ENCODE peak calls at places on chromosomes 1 and 21, in ten cellular contexts. F is AG10803; J is HFF-Myc; P is fibroblast of the aortic adventitia; X is fibroblast of mammary gland; R is adrenal gland; D is CD8-positive, alpha-beta T cell; V is mucosa of descending colon; W is brain microvascular endothelial cell; L is cardiac fibroblast. C is an unnamed sample.

GRCh38 chr1:52590275-52590674 is 11.9 kb upstream of the GPX7 start:
- DNase-seq in F (no peak), J (no peak), P (no peak), X (no peak), R (no peak), D (no peak), V (no peak), W (no peak), L (no peak), C (no peak)

GRCh38 chr1:229030642-229031390 is 240.1 kb upstream of the RAB4A start:
- DNase-seq in F (no peak), J (no peak), P (no peak), X (no peak), R (no peak), D (no peak), V (no peak), W (no peak), L (no peak), C (no peak)

GRCh38 chr1:41790351-41790750 is 128.4 kb downstream of the HIVEP3 start:
- DNase-seq in F (no peak), J (no peak), P (no peak), X (no peak), R (no peak), D (no peak), V (no peak), W (no peak), L (no peak), C (no peak)

GRCh38 chr1:114154146-114154962 is 685 bp upstream of the SYT6 start:
- DNase-seq in F (peak), J (no peak), P (peak), X (peak), R (no peak), D (no peak), V (no peak), W (no peak), L (peak), C (no peak)

GRCh38 chr1:3068400-3069361 is at the start of gene PRDM16:
- DNase-seq in F (peak), J (no peak), P (peak), X (peak), R (peak), D (no peak), V (peak), W (peak), L (peak), C (peak)

GRCh38 chr1:155193275-155193990 is 14.3 kb downstream of the THBS3 start:
- DNase-seq in F (peak), J (peak), P (peak), X (peak), R (peak), D (peak), V (peak), W (peak), L (peak), C (peak)

GRCh38 chr1:237817277-237817676 is 73.4 kb downstream of the ZP4 start:
- DNase-seq in F (no peak), J (no peak), P (no peak), X (no peak), R (no peak), D (no peak), V (no peak), W (no peak), L (no peak), C (no peak)

GRCh38 chr1:91997607-91998195 is 32.1 kb upstream of the EPHX4 start:
- DNase-seq in F (peak), J (peak), P (peak), X (peak), R (peak), D (peak), V (peak), W (peak), L (peak), C (peak)

GRCh38 chr1:216805233-216805632 is 82.0 kb upstream of the ESRRG start:
- DNase-seq in F (no peak), J (no peak), P (no peak), X (no peak), R (no peak), D (no peak), V (no peak), W (no peak), L (no peak), C (no peak)

GRCh38 chr1:7579016-7579415 is 192.1 kb upstream of the VAMP3 start:
- DNase-seq in F (no peak), J (no peak), P (no peak), X (no peak), R (no peak), D (no peak), V (no peak), W (no peak), L (no peak), C (no peak)

GRCh38 chr1:91611498-91611917 is 110.9 kb downstream of the CDC7 start:
- DNase-seq in F (peak), J (peak), P (no peak), X (peak), R (no peak), D (no peak), V (peak), W (no peak), L (peak), C (no peak)

GRCh38 chr1:171715813-171716251 is 26.0 kb downstream of the VAMP4 start:
- DNase-seq in F (peak), J (peak), P (peak), X (peak), R (no peak), D (no peak), V (no peak), W (no peak), L (peak), C (no peak)

GRCh38 chr21:46597896-46598343 is 7.0 kb downstream of the S100B start:
- DNase-seq in F (no peak), J (no peak), P (no peak), X (no peak), R (no peak), D (no peak), V (no peak), W (no peak), L (no peak), C (no peak)

GRCh38 chr1:210250665-210250997 is 18.0 kb downstream of the SERTAD4 start:
- DNase-seq in F (no peak), J (no peak), P (no peak), X (no peak), R (no peak), D (no peak), V (peak), W (no peak), L (no peak), C (no peak)

GRCh38 chr1:69403911-69404310 is 163.8 kb upstream of the LRRC7 start:
- DNase-seq in F (no peak), J (no peak), P (no peak), X (no peak), R (no peak), D (no peak), V (no peak), W (peak), L (no peak), C (no peak)

GRCh38 chr1:211352985-211353515 is 26.4 kb downstream of the TRAF5 start:
- DNase-seq in F (no peak), J (no peak), P (no peak), X (no peak), R (peak), D (peak), V (peak), W (no peak), L (peak), C (no peak)

GRCh38 chr1:78652019-78652560 is 2.5 kb downstream of the IFI44 start:
- DNase-seq in F (no peak), J (no peak), P (no peak), X (no peak), R (no peak), D (no peak), V (no peak), W (no peak), L (no peak), C (no peak)

GRCh38 chr1:195866383-195867222 is 741.6 kb downstream of the KCNT2 start:
- DNase-seq in F (no peak), J (no peak), P (no peak), X (no peak), R (no peak), D (no peak), V (no peak), W (no peak), L (no peak), C (no peak)
- H3K4me3 ChIP-seq in F (no peak), J (no peak), P (no peak), X (no peak), R (no peak), D (no peak), V (no peak), W (no peak), L (no peak), C (no peak)

DNA sequence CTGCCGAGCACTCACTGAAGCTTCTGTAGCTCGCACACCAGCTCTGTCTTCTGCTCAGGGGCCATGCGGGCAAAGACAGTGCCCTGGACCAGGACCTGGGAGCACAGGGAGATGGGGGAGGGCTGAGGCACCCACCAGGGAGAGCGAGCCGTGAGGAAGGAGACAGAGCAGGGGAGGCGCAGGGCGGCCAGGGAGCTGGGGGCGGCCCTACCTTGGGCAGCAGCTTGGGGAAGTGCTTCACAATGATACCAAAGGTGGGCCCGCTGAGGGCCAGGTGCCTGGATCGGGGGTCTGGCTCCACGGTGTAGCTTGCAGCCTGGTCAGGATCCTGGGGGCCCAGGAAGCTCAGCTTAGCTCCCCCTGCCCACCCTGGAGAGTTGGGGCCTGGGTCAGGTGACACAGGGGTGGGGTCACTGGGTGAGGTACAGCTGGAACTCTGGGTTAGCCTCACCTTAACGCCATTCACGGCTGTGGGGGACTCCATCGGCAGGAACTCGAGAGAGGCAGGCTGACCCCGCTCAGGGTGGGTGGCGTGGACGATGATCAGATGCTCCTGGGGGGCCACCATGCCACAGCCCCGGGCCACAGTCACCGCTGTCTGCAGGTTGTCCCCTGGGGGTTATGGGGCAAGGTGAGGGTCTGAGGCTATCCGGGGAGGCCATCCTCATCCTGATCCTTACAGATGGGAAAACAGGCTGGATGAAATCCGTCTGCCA is 9.4 kb upstream of the MFAP2 start:
- DNase-seq in F (no peak), J (no peak), P (no peak), X (no peak), R (no peak), D (no peak), V (no peak), W (no peak), L (no peak), C (no peak)
- TF ChIP-seq CTCF in F (no peak), J (no peak), P (no peak), X (no peak), R (no peak), D (no peak), V (no peak), W (no peak), L (no peak), C (no peak)

GRCh38 chr1:38133304-38133703 is 86.7 kb upstream of the POU3F1 start:
- DNase-seq in F (no peak), J (no peak), P (no peak), X (no peak), R (no peak), D (no peak), V (no peak), W (no peak), L (no peak), C (no peak)
- H3K4me3 ChIP-seq in F (no peak), J (no peak), P (no peak), X (no peak), R (no peak), D (no peak), V (no peak), W (no peak), L (no peak), C (no peak)

GRCh38 chr1:165829888-165830287 is 2.5 kb downstream of the UCK2 start:
- DNase-seq in F (no peak), J (no peak), P (no peak), X (no peak), R (no peak), D (no peak), V (no peak), W (no peak), L (no peak), C (no peak)

GRCh38 chr1:165826565-165826964 is 849 bp upstream of the UCK2 start:
- DNase-seq in F (no peak), J (no peak), P (no peak), X (no peak), R (no peak), D (no peak), V (no peak), W (no peak), L (no peak), C (no peak)

GRCh38 chr1:165827199-165828102 is at the start of gene UCK2:
- DNase-seq in F (peak), J (no peak), P (peak), X (peak), R (peak), D (peak), V (peak), W (peak), L (peak), C (no peak)

GRCh38 chr1:165828581-165829329 is 1.3 kb downstream of the UCK2 start:
- DNase-seq in F (peak), J (peak), P (peak), X (peak), R (peak), D (no peak), V (peak), W (peak), L (peak), C (peak)

DNA sequence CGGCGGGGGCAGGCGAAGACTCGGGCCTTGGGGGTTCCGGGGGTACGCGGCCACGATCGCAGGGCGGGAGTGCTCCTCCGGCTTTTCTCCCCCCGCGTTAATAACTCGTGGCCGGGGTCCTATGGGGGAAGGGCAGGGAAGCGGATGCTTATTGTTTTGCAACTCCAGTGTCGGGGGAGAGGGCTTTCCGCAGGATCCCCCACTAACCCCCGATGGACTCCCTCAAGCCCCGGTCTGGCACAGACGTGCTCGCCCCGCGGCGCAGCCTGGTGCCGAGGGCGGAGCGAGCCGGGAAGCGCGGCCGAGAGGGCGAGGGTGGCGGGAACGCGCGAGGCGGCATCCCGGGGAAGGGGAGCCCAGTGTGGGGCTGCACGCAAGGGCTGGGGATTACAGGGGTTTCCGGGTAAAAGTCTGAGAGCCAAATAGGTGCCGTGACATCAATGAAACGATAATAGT is 717 bp downstream of the UCK2 start:
- DNase-seq in F (peak), J (no peak), P (peak), X (peak), R (peak), D (peak), V (peak), W (no peak), L (no peak), C (no peak)
- TF ChIP-seq CTCF in F (no peak), J (no peak), P (no peak), X (no peak), R (no peak), D (no peak), V (no peak), W (no peak), L (no peak), C (no peak)

DNA sequence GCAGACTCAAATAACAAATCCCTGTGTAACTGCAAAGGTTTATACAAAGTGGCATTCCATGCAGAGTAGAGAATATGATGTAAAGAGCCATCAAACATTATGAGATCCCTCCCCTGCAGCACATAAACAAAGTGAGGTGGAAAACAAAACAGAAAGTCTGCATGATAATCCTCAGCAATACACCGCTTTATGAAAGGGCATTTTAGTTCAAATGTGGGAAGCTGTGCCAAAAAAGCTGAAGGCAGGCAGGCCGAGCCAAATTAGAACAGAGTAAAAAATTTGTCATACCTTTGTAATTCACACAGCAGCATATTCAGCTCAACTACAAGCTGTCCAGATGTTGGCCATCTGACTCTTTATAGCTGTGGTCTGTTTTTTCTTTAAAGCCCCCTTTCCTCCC is 113.5 kb downstream of the LHX9 start:
- DNase-seq in F (peak), J (peak), P (peak), X (peak), R (peak), D (no peak), V (no peak), W (no peak), L (peak), C (peak)
- H3K4me3 ChIP-seq in F (no peak), J (no peak), P (no peak), X (no peak), R (no peak), D (no peak), V (no peak), W (no peak), L (no peak), C (no peak)

DNA sequence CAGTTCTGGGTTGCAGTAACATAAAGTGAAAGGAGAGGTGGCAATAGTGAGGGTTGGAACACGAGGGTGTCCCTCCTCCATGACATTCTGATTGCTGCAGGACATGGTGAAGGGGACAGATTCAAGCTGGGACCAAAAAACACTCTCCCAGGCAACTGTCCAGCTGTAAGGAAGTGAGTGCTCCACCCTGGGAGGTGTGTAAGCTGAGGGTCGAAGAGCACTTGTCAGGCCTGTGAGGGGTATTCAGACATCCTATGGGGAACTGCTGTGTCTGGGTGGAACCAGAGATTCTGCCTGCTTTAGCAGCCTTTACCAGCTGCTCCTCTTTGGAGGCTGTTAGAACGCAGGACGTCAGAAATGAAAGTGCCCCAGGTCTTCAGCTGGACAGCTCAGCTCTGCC is 212.1 kb downstream of the TRABD2B start:
- DNase-seq in F (no peak), J (no peak), P (no peak), X (no peak), R (no peak), D (no peak), V (no peak), W (no peak), L (no peak), C (no peak)
- TF ChIP-seq CTCF in F (no peak), J (no peak), P (no peak), X (no peak), R (no peak), D (no peak), V (no peak), W (no peak), L (no peak), C (no peak)

GRCh38 chr1:244406337-244406736 is 45.4 kb downstream of the ADSS2 start:
- DNase-seq in F (no peak), J (no peak), P (no peak), X (no peak), R (no peak), D (no peak), V (no peak), W (no peak), L (no peak), C (no peak)
- H3K4me3 ChIP-seq in F (no peak), J (no peak), P (no peak), X (no peak), R (no peak), D (no peak), V (no peak), W (no peak), L (no peak), C (no peak)

GRCh38 chr21:15999741-16000140 is 270.0 kb downstream of the USP25 start:
- DNase-seq in F (no peak), J (no peak), P (no peak), X (no peak), R (no peak), D (no peak), V (no peak), W (no peak), L (no peak), C (no peak)

GRCh38 chr21:16004523-16004922 is 274.7 kb downstream of the USP25 start:
- DNase-seq in F (no peak), J (no peak), P (no peak), X (no peak), R (no peak), D (peak), V (no peak), W (no peak), L (no peak), C (no peak)

GRCh38 chr21:16007933-16008332 is 278.2 kb downstream of the USP25 start:
- DNase-seq in F (no peak), J (no peak), P (no peak), X (no peak), R (no peak), D (no peak), V (no peak), W (no peak), L (no peak), C (no peak)

GRCh38 chr21:16004121-16004520 is 274.3 kb downstream of the USP25 start:
- DNase-seq in F (no peak), J (no peak), P (peak), X (peak), R (no peak), D (no peak), V (no peak), W (no peak), L (peak), C (no peak)

DNA sequence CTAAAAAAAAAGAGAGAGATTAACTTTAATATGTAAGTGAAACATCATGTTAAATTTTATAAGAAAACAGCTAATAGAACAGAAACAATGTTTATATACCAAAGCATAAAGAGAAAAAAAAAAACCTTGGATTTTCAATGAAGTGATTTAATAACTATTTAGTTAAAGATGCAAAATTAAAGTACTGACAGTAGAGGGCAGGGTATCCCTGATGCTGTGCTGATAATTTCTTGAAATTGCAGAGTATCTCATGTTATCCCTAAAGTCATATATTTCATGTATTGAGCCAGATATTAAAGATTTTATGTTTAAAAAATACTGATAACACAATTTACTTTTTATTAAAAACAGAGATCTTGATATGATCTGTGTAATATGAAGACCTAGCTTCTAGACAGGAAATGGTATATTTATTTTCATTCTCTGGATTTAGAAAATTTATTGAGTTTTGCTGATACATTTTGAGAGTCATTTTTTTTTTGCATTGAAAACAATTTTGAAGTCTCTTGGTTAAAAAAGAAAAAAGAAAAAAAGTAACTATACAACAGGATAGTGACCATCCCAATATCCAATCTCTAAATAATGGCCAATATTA is 273.2 kb downstream of the USP25 start:
- DNase-seq in F (peak), J (peak), P (peak), X (peak), R (no peak), D (no peak), V (no peak), W (peak), L (peak), C (peak)
- TF ChIP-seq CTCF in F (peak), J (peak), P (peak), X (peak), R (peak), D (no peak), V (no peak), W (peak), L (peak), C (peak)